ENCODE peak calls at places on chromosomes 16 and 17, in six cellular contexts. E is NCI-H1105 treated with DMSO at 0.1 percent for 48 hours; T is A549; V is AG10803; L is activated CD4-positive, alpha-beta T cell treated with anti-CD3 and anti-CD28 coated beads, Interleukin-2, amount 10 ng/mL, durations not matched to agents 24 days and 14 days; W is activated naive CD8-positive, alpha-beta T cell treated with anti-CD3 and anti-CD28 coated beads, Interleukin-2, amount 10 ng/mL, durations not matched to agents 7 days and 5 days. X is an unnamed sample.

GRCh38 chr16:46859719-46860152 is 24.4 kb upstream of the GPT2 start:
- DNase-seq in E (no peak), W (no peak), T (peak), V (peak), L (no peak), X (no peak)

GRCh38 chr16:86509759-86510464 is 415 bp upstream of the FOXF1 start:
- DNase-seq in T (no peak), W (no peak), E (peak), L (no peak), V (peak), X (peak)

GRCh38 chr16:26993988-26994387 is 72.7 kb upstream of the C16orf82 start:
- DNase-seq in E (no peak), W (no peak), L (no peak), T (no peak), V (peak), X (no peak)

GRCh38 chr16:48831081-48831722 is 221.2 kb upstream of the N4BP1 start:
- DNase-seq in V (no peak), T (peak), E (no peak), W (no peak), L (no peak), X (peak)

GRCh38 chr16:51146256-51146924 is 4.7 kb downstream of the SALL1 start:
- DNase-seq in V (peak), L (no peak), T (no peak), W (no peak), E (no peak), X (no peak)

GRCh38 chr17:77363821-77364361 is 223.1 kb downstream of the SEC14L1 start:
- DNase-seq in V (no peak), L (peak), W (peak), T (no peak), E (no peak), X (no peak)

GRCh38 chr17:75315541-75316243 is 26.5 kb upstream of the SLC25A19 start:
- DNase-seq in V (peak), T (no peak), W (no peak), E (no peak), L (no peak), X (no peak)

GRCh38 chr17:32840241-32840640 is 36.7 kb downstream of the MYO1D start:
- DNase-seq in E (no peak), V (no peak), L (no peak), W (no peak), T (no peak), X (no peak)

GRCh38 chr17:11889266-11889665 is 108.0 kb downstream of the ZNF18 start:
- DNase-seq in V (no peak), T (no peak), W (no peak), E (no peak), L (no peak), X (no peak)

GRCh38 chr17:76538281-76538931 is 897 bp upstream of the CYGB start:
- DNase-seq in W (no peak), E (no peak), V (no peak), T (no peak), L (no peak), X (no peak)

GRCh38 chr16:79286646-79287423 is 313.7 kb downstream of the MAF start:
- DNase-seq in E (peak), T (no peak), L (peak), W (peak), V (no peak), X (no peak)

GRCh38 chr16:63067141-63067540 is 1030.9 kb upstream of the CDH8 start:
- DNase-seq in E (no peak), W (no peak), T (no peak), L (no peak), V (no peak), X (peak)

GRCh38 chr16:53456625-53457024 is 22.4 kb downstream of the RBL2 start:
- DNase-seq in W (no peak), E (no peak), T (no peak), V (no peak), L (peak), X (no peak)

GRCh38 chr17:56393156-56393555 is 200.3 kb upstream of the NOG start:
- DNase-seq in W (no peak), E (no peak), T (no peak), L (no peak), V (no peak), X (no peak)

GRCh38 chr16:25895371-25895770 is 203.6 kb downstream of the HS3ST4 start:
- DNase-seq in L (no peak), V (no peak), E (no peak), W (no peak), T (no peak), X (no peak)

GRCh38 chr17:63571632-63572310 is 21.5 kb downstream of the DCAF7 start:
- DNase-seq in W (no peak), E (no peak), L (no peak), T (peak), V (peak), X (no peak)

GRCh38 chr17:47821031-47821423 is 567 bp downstream of the OSBPL7 start:
- DNase-seq in W (no peak), T (no peak), V (no peak), L (no peak), E (no peak), X (no peak)

GRCh38 chr16:64751906-64752305 is 370.0 kb downstream of the CDH11 start:
- DNase-seq in E (no peak), V (peak), L (no peak), T (no peak), W (no peak), X (no peak)

X was measured in HAP-1.